ENCODE peak calls at places on chromosomes 13 and 19, in ten cellular contexts. One of them, this sample, is unnamed. For H3K4me1, the result is how much of the 10 kb centered on the place peaks cover.

GRCh38 chr13:97535619-97536018 is 101.7 kb downstream of the RAP2A start:
- DNase-seq in body of pancreas: no peak
- DNase-seq in psoas muscle: no peak
- DNase-seq in IMR-90: peak
- DNase-seq in adrenal gland: no peak
- DNase-seq in prostate gland: no peak
- DNase-seq in heart left ventricle: no peak
- DNase-seq in PC-3: peak
- DNase-seq in ovary: no peak
- DNase-seq in tibial nerve: no peak
- DNase-seq in this sample: no peak

GRCh38 chr19:48249502-48250014 is 6.2 kb downstream of the CARD8 start:
- DNase-seq in body of pancreas: peak
- DNase-seq in psoas muscle: peak
- DNase-seq in IMR-90: no peak
- DNase-seq in adrenal gland: peak
- DNase-seq in prostate gland: no peak
- DNase-seq in heart left ventricle: peak
- DNase-seq in PC-3: no peak
- DNase-seq in ovary: no peak
- DNase-seq in tibial nerve: peak
- DNase-seq in this sample: peak

GRCh38 chr13:108705031-108705430 is 75.6 kb downstream of the MYO16 start:
- DNase-seq in body of pancreas: no peak
- DNase-seq in psoas muscle: no peak
- DNase-seq in IMR-90: no peak
- DNase-seq in adrenal gland: no peak
- DNase-seq in prostate gland: no peak
- DNase-seq in heart left ventricle: no peak
- DNase-seq in PC-3: peak
- DNase-seq in ovary: no peak
- DNase-seq in tibial nerve: no peak
- DNase-seq in this sample: no peak

GRCh38 chr19:19534556-19535265 is 3.4 kb upstream of the CILP2 start:
- DNase-seq in body of pancreas: no peak
- DNase-seq in psoas muscle: no peak
- DNase-seq in IMR-90: no peak
- DNase-seq in adrenal gland: no peak
- DNase-seq in prostate gland: no peak
- DNase-seq in heart left ventricle: no peak
- DNase-seq in PC-3: no peak
- DNase-seq in ovary: no peak
- DNase-seq in tibial nerve: no peak
- DNase-seq in this sample: no peak

GRCh38 chr13:98026457-98026857 is 73.0 kb downstream of the IPO5 start:
- DNase-seq in body of pancreas: no peak
- DNase-seq in psoas muscle: no peak
- DNase-seq in IMR-90: peak
- DNase-seq in adrenal gland: peak
- DNase-seq in prostate gland: no peak
- DNase-seq in heart left ventricle: no peak
- DNase-seq in PC-3: no peak
- DNase-seq in ovary: no peak
- DNase-seq in tibial nerve: no peak
- DNase-seq in this sample: no peak

GRCh38 chr19:58547323-58548312 is 3.8 kb downstream of the TRIM28 start:
- DNase-seq in body of pancreas: no peak
- DNase-seq in psoas muscle: no peak
- DNase-seq in IMR-90: no peak
- DNase-seq in adrenal gland: no peak
- DNase-seq in prostate gland: no peak
- DNase-seq in heart left ventricle: no peak
- DNase-seq in PC-3: no peak
- DNase-seq in ovary: no peak
- DNase-seq in tibial nerve: no peak
- DNase-seq in this sample: no peak

GRCh38 chr19:57406516-57407123 is 4.3 kb upstream of the ZNF17 start:
- DNase-seq in body of pancreas: peak
- DNase-seq in psoas muscle: peak
- DNase-seq in IMR-90: peak
- DNase-seq in adrenal gland: peak
- DNase-seq in prostate gland: peak
- DNase-seq in heart left ventricle: peak
- DNase-seq in PC-3: peak
- DNase-seq in ovary: no peak
- DNase-seq in tibial nerve: no peak
- DNase-seq in this sample: peak

GRCh38 chr13:99986751-99987150 is 5.2 kb downstream of the ZIC2 start:
- DNase-seq in body of pancreas: no peak
- DNase-seq in psoas muscle: no peak
- DNase-seq in IMR-90: no peak
- DNase-seq in adrenal gland: no peak
- DNase-seq in prostate gland: no peak
- DNase-seq in heart left ventricle: no peak
- DNase-seq in PC-3: no peak
- DNase-seq in ovary: no peak
- DNase-seq in tibial nerve: no peak
- DNase-seq in this sample: no peak

GRCh38 chr19:33878912-33879810 is 82.5 kb downstream of the KCTD15 start:
- DNase-seq in body of pancreas: no peak
- DNase-seq in psoas muscle: no peak
- DNase-seq in IMR-90: no peak
- DNase-seq in adrenal gland: no peak
- DNase-seq in prostate gland: no peak
- DNase-seq in heart left ventricle: no peak
- DNase-seq in PC-3: no peak
- DNase-seq in ovary: no peak
- DNase-seq in tibial nerve: no peak
- DNase-seq in this sample: no peak

GRCh38 chr19:16263115-16263839 is 61.3 kb upstream of the KLF2 start:
- DNase-seq in body of pancreas: no peak
- DNase-seq in psoas muscle: no peak
- DNase-seq in IMR-90: no peak
- DNase-seq in adrenal gland: no peak
- DNase-seq in prostate gland: no peak
- DNase-seq in heart left ventricle: peak
- DNase-seq in PC-3: no peak
- DNase-seq in ovary: no peak
- DNase-seq in tibial nerve: no peak
- DNase-seq in this sample: no peak

GRCh38 chr19:48975947-48976847 is 11.1 kb downstream of the FTL start:
- DNase-seq in body of pancreas: no peak
- DNase-seq in psoas muscle: no peak
- DNase-seq in IMR-90: no peak
- DNase-seq in adrenal gland: no peak
- DNase-seq in prostate gland: no peak
- DNase-seq in heart left ventricle: no peak
- DNase-seq in PC-3: no peak
- DNase-seq in ovary: no peak
- DNase-seq in tibial nerve: no peak
- DNase-seq in this sample: no peak

GRCh38 chr13:113048766-113049165 is 56.8 kb upstream of the F7 start:
- DNase-seq in body of pancreas: no peak
- DNase-seq in psoas muscle: no peak
- DNase-seq in IMR-90: no peak
- DNase-seq in adrenal gland: no peak
- DNase-seq in prostate gland: no peak
- DNase-seq in heart left ventricle: peak
- DNase-seq in PC-3: no peak
- DNase-seq in ovary: no peak
- DNase-seq in tibial nerve: no peak
- DNase-seq in this sample: no peak

GRCh38 chr13:84126671-84127171 is 244.4 kb upstream of the SLITRK1 start:
- DNase-seq in body of pancreas: no peak
- DNase-seq in psoas muscle: no peak
- DNase-seq in IMR-90: no peak
- DNase-seq in adrenal gland: no peak
- DNase-seq in prostate gland: no peak
- DNase-seq in heart left ventricle: no peak
- DNase-seq in PC-3: no peak
- DNase-seq in ovary: no peak
- DNase-seq in tibial nerve: no peak
- DNase-seq in this sample: no peak

GRCh38 chr13:20702945-20703784 is at the start of gene IL17D:
- DNase-seq in body of pancreas: peak
- DNase-seq in psoas muscle: peak
- DNase-seq in IMR-90: no peak
- DNase-seq in adrenal gland: no peak
- DNase-seq in prostate gland: no peak
- DNase-seq in heart left ventricle: no peak
- DNase-seq in PC-3: no peak
- DNase-seq in ovary: no peak
- DNase-seq in tibial nerve: no peak
- DNase-seq in this sample: peak

GRCh38 chr13:73835138-73835721 is 299.0 kb downstream of the KLF12 start:
- DNase-seq in body of pancreas: no peak
- DNase-seq in psoas muscle: no peak
- DNase-seq in IMR-90: peak
- DNase-seq in adrenal gland: no peak
- DNase-seq in prostate gland: no peak
- DNase-seq in heart left ventricle: no peak
- DNase-seq in PC-3: peak
- DNase-seq in ovary: no peak
- DNase-seq in tibial nerve: no peak
- DNase-seq in this sample: no peak

GRCh38 chr13:97256343-97256783 is 34.2 kb downstream of the MBNL2 start:
- DNase-seq in body of pancreas: peak
- DNase-seq in psoas muscle: no peak
- DNase-seq in IMR-90: peak
- DNase-seq in adrenal gland: no peak
- DNase-seq in prostate gland: no peak
- DNase-seq in heart left ventricle: no peak
- DNase-seq in PC-3: peak
- DNase-seq in ovary: no peak
- DNase-seq in tibial nerve: no peak
- DNase-seq in this sample: no peak

GRCh38 chr13:94617389-94618000 is 15.8 kb downstream of the GPR180 start:
- DNase-seq in body of pancreas: peak
- DNase-seq in psoas muscle: no peak
- DNase-seq in IMR-90: no peak
- DNase-seq in adrenal gland: no peak
- DNase-seq in prostate gland: no peak
- DNase-seq in heart left ventricle: no peak
- DNase-seq in PC-3: peak
- DNase-seq in ovary: no peak
- DNase-seq in tibial nerve: peak
- DNase-seq in this sample: no peak

GRCh38 chr19:3576696-3577443 is 4.1 kb downstream of the HMG20B start:
- DNase-seq in body of pancreas: peak
- DNase-seq in psoas muscle: peak
- DNase-seq in IMR-90: peak
- DNase-seq in adrenal gland: peak
- DNase-seq in prostate gland: peak
- DNase-seq in heart left ventricle: peak
- DNase-seq in PC-3: no peak
- DNase-seq in ovary: peak
- DNase-seq in tibial nerve: no peak
- DNase-seq in this sample: no peak
- TF ChIP-seq CTCF in body of pancreas: no peak
- TF ChIP-seq CTCF in psoas muscle: no peak
- TF ChIP-seq CTCF in IMR-90: no peak
- TF ChIP-seq CTCF in adrenal gland: no peak
- TF ChIP-seq CTCF in prostate gland: no peak
- TF ChIP-seq CTCF in heart left ventricle: no peak
- TF ChIP-seq CTCF in PC-3: no peak
- TF ChIP-seq CTCF in ovary: no peak
- TF ChIP-seq CTCF in tibial nerve: no peak
- TF ChIP-seq CTCF in this sample: no peak

GRCh38 chr19:17946965-17947784 is 14.4 kb downstream of the CCDC124 start:
- DNase-seq in body of pancreas: peak
- DNase-seq in psoas muscle: peak
- DNase-seq in IMR-90: no peak
- DNase-seq in adrenal gland: no peak
- DNase-seq in prostate gland: no peak
- DNase-seq in heart left ventricle: no peak
- DNase-seq in PC-3: no peak
- DNase-seq in ovary: no peak
- DNase-seq in tibial nerve: no peak
- DNase-seq in this sample: no peak
- H3K27ac ChIP-seq in body of pancreas: no peak
- H3K27ac ChIP-seq in psoas muscle: peak
- H3K27ac ChIP-seq in IMR-90: peak
- H3K27ac ChIP-seq in adrenal gland: no peak
- H3K27ac ChIP-seq in prostate gland: peak
- H3K27ac ChIP-seq in heart left ventricle: peak
- H3K27ac ChIP-seq in PC-3: no peak
- H3K27ac ChIP-seq in ovary: peak
- H3K27ac ChIP-seq in tibial nerve: no peak
- H3K27ac ChIP-seq in this sample: no peak

GRCh38 chr19:45715139-45715538 is 15.6 kb downstream of the FBXO46 start:
- DNase-seq in body of pancreas: no peak
- DNase-seq in psoas muscle: no peak
- DNase-seq in IMR-90: no peak
- DNase-seq in adrenal gland: no peak
- DNase-seq in prostate gland: no peak
- DNase-seq in heart left ventricle: no peak
- DNase-seq in PC-3: no peak
- DNase-seq in ovary: no peak
- DNase-seq in tibial nerve: no peak
- DNase-seq in this sample: no peak

GRCh38 chr19:45717131-45717982 is 13.3 kb downstream of the FBXO46 start:
- DNase-seq in body of pancreas: peak
- DNase-seq in psoas muscle: peak
- DNase-seq in IMR-90: peak
- DNase-seq in adrenal gland: peak
- DNase-seq in prostate gland: peak
- DNase-seq in heart left ventricle: peak
- DNase-seq in PC-3: peak
- DNase-seq in ovary: peak
- DNase-seq in tibial nerve: peak
- DNase-seq in this sample: peak

GRCh38 chr19:45717983-45718650 is 12.6 kb downstream of the FBXO46 start:
- DNase-seq in body of pancreas: no peak
- DNase-seq in psoas muscle: no peak
- DNase-seq in IMR-90: no peak
- DNase-seq in adrenal gland: peak
- DNase-seq in prostate gland: no peak
- DNase-seq in heart left ventricle: no peak
- DNase-seq in PC-3: no peak
- DNase-seq in ovary: no peak
- DNase-seq in tibial nerve: no peak
- DNase-seq in this sample: no peak

GRCh38 chr19:45713141-45713540 is 17.6 kb downstream of the FBXO46 start:
- DNase-seq in body of pancreas: no peak
- DNase-seq in psoas muscle: no peak
- DNase-seq in IMR-90: no peak
- DNase-seq in adrenal gland: no peak
- DNase-seq in prostate gland: no peak
- DNase-seq in heart left ventricle: no peak
- DNase-seq in PC-3: no peak
- DNase-seq in ovary: no peak
- DNase-seq in tibial nerve: no peak
- DNase-seq in this sample: no peak

GRCh38 chr19:45716314-45717130 is 14.2 kb downstream of the FBXO46 start:
- DNase-seq in body of pancreas: peak
- DNase-seq in psoas muscle: no peak
- DNase-seq in IMR-90: no peak
- DNase-seq in adrenal gland: no peak
- DNase-seq in prostate gland: peak
- DNase-seq in heart left ventricle: no peak
- DNase-seq in PC-3: peak
- DNase-seq in ovary: peak
- DNase-seq in tibial nerve: peak
- DNase-seq in this sample: no peak
- H3K4me1 ChIP-seq in body of pancreas: under half
- H3K4me1 ChIP-seq in psoas muscle: under half
- H3K4me1 ChIP-seq in IMR-90: under half
- H3K4me1 ChIP-seq in adrenal gland: under half
- H3K4me1 ChIP-seq in prostate gland: under half
- H3K4me1 ChIP-seq in heart left ventricle: under half
- H3K4me1 ChIP-seq in PC-3: under half
- H3K4me1 ChIP-seq in ovary: under half
- H3K4me1 ChIP-seq in tibial nerve: under half
- H3K4me1 ChIP-seq in this sample: under half

GRCh38 chr13:110957181-110957884 is 42.5 kb upstream of the ANKRD10 start:
- DNase-seq in body of pancreas: no peak
- DNase-seq in psoas muscle: no peak
- DNase-seq in IMR-90: peak
- DNase-seq in adrenal gland: no peak
- DNase-seq in prostate gland: no peak
- DNase-seq in heart left ventricle: no peak
- DNase-seq in PC-3: peak
- DNase-seq in ovary: no peak
- DNase-seq in tibial nerve: no peak
- DNase-seq in this sample: no peak
- TF ChIP-seq CTCF in body of pancreas: no peak
- TF ChIP-seq CTCF in psoas muscle: no peak
- TF ChIP-seq CTCF in IMR-90: peak
- TF ChIP-seq CTCF in adrenal gland: no peak
- TF ChIP-seq CTCF in prostate gland: no peak
- TF ChIP-seq CTCF in heart left ventricle: no peak
- TF ChIP-seq CTCF in PC-3: peak
- TF ChIP-seq CTCF in ovary: no peak
- TF ChIP-seq CTCF in tibial nerve: no peak
- TF ChIP-seq CTCF in this sample: no peak

This sample was measured in CD8-positive, alpha-beta T cell.